ENCODE peak calls at places on chromosomes 12 and 14, in ten cellular contexts. F, E, C, Z, B, Q, H, T, G and M are unnamed samples.
A peak's percentile ranks its signal among the peaks of the same experiment; 100 is the strongest.

GRCh38 chr14:89422181-89422951 is 5.3 kb upstream of the FOXN3 start:
- DNase-seq in G (no peak), H (no peak), F (no peak), C (no peak), T (no peak), B (no peak), Q (no peak), Z (no peak), E (no peak), M (peak; percentile 68)

GRCh38 chr12:47078733-47079364 is 572 bp upstream of the PCED1B start:
- DNase-seq in B (no peak), T (no peak), C (no peak), Q (no peak), E (peak; percentile 17), Z (peak; percentile 49), F (no peak), H (no peak), G (no peak), M (peak; percentile 68)

GRCh38 chr14:66645716-66646115 is 137.8 kb downstream of the GPHN start:
- DNase-seq in B (no peak), Q (peak; percentile 23), F (no peak), Z (no peak), T (peak; percentile 11), H (no peak), G (no peak), C (no peak), E (no peak), M (no peak)

GRCh38 chr14:75202671-75203070 is 26.3 kb upstream of the TMED10 start:
- DNase-seq in E (no peak), G (no peak), Z (no peak), H (no peak), B (no peak), T (no peak), F (no peak), Q (no peak), C (no peak), M (no peak)

GRCh38 chr12:27179399-27180214 is 64.5 kb upstream of the STK38L start:
- DNase-seq in Q (peak; percentile 85), H (peak; percentile 92), F (no peak), C (peak; percentile 95), T (peak; percentile 96), Z (peak; percentile 85), E (peak; percentile 53), G (no peak), B (peak; percentile 76), M (peak; percentile 63)

GRCh38 chr14:104143521-104144452 is 5.4 kb downstream of the KIF26A start:
- DNase-seq in F (peak; percentile 38), B (no peak), C (no peak), Z (no peak), G (no peak), Q (no peak), E (no peak), T (no peak), H (no peak), M (no peak)

GRCh38 chr12:119693006-119693405 is 25.1 kb downstream of the PRKAB1 start:
- DNase-seq in H (no peak), T (no peak), G (no peak), E (no peak), F (no peak), Z (peak; percentile 97), C (peak; percentile 86), B (peak; percentile 52), Q (peak; percentile 98), M (no peak)

GRCh38 chr12:115223322-115223721 is 539.3 kb upstream of the TBX3 start:
- DNase-seq in B (peak; percentile 42), H (no peak), T (peak; percentile 41), C (peak; percentile 31), Z (peak; percentile 68), G (no peak), Q (peak; percentile 72), E (no peak), F (no peak), M (no peak)

GRCh38 chr12:3832738-3833137 is 40.5 kb downstream of the PARP11 start:
- DNase-seq in Q (no peak), G (no peak), F (no peak), E (no peak), B (no peak), C (no peak), T (no peak), Z (no peak), H (no peak), M (no peak)

GRCh38 chr12:47039079-47039478 is 40.3 kb upstream of the PCED1B start:
- DNase-seq in E (no peak), B (no peak), T (no peak), Q (no peak), H (no peak), Z (no peak), G (no peak), C (no peak), F (no peak), M (no peak)

GRCh38 chr14:72666610-72667009 is 227.3 kb downstream of the DPF3 start:
- DNase-seq in F (no peak), T (peak; percentile 71), Q (peak; percentile 85), Z (peak; percentile 77), C (peak; percentile 46), H (no peak), B (peak; percentile 50), E (no peak), G (no peak), M (no peak)

GRCh38 chr12:93722757-93723567 is 45.8 kb downstream of the CRADD start:
- DNase-seq in B (no peak), E (no peak), G (no peak), Q (peak; percentile 90), T (no peak), Z (peak; percentile 27), H (no peak), C (no peak), F (no peak), M (no peak)

GRCh38 chr14:81710232-81710845 is 176.7 kb upstream of the SEL1L start:
- DNase-seq in T (no peak), B (no peak), G (no peak), F (no peak), C (peak; percentile 5), Z (peak; percentile 6), E (no peak), H (peak; percentile 47), Q (peak; percentile 20), M (peak; percentile 10)

GRCh38 chr14:93008381-93008780 is 85.4 kb downstream of the CHGA start:
- DNase-seq in E (no peak), G (no peak), T (no peak), Q (peak; percentile 11), Z (peak; percentile 20), B (no peak), F (peak; percentile 59), H (no peak), C (no peak), M (no peak)

GRCh38 chr12:14207946-14208612 is 157.4 kb upstream of the ATF7IP start:
- DNase-seq in H (no peak), C (no peak), F (no peak), B (no peak), Z (no peak), Q (no peak), G (no peak), E (no peak), T (no peak), M (no peak)

GRCh38 chr12:101855364-101855884 is 22.0 kb upstream of the DRAM1 start:
- DNase-seq in H (no peak), Z (peak; percentile 66), E (no peak), B (no peak), Q (no peak), C (no peak), F (no peak), T (no peak), G (no peak), M (no peak)

DNA sequence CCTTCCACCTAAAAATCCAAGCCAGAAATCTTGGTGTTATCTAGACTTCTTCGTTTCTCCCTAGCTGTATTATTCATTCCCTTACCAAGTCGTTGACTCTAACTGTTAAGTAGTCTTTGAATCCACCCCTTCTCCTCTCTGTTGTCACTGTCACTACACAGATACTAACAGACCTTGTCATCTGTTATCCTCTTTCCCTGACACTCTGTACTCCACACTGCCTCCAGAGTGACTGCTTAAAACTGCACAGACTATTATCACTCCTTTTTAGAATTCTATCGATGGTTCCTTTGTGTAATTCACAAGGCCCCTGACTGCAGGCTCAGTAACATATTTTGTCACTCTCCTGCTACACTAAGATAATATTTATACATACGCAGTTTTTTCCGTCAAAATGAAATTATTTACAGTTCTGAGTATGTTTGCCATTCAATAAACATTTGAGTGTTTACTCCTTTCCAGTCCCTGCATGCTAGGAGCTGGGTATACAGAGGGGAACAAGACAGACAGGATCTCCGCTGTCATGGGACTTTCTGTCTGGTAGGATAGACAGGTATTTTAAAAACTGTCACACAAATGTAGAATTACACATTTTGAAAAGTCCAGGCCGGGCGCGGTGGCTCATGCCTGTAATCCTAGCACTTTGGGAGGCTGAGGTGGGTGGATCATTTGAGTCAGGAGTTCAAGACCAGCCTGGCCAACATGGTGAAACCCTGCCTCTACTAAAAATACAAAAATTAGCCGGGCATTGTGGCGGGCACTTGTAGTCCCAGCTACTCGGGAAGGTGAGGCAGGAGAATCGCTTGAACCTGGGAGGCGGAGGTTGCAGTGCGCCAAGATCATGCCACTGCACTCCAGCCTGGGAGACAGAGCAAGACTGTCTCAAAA is 3.8 kb downstream of the MARS1 start:
- DNase-seq in Z (no peak), Q (no peak), B (no peak), C (no peak), T (no peak), F (no peak), G (no peak), H (peak; percentile 31), E (no peak), M (no peak)
- TF ChIP-seq CTCF in Z (peak; percentile 26), Q (peak; percentile 42), B (no peak), C (peak; percentile 10), T (peak; percentile 14), F (no peak), G (peak; percentile 34), H (peak; percentile 13), E (no peak), M (peak; percentile 28)

GRCh38 chr14:46646796-46647195 is 4.8 kb downstream of the RPL10L start:
- DNase-seq in H (no peak), E (no peak), G (no peak), Z (no peak), T (no peak), B (no peak), F (no peak), Q (no peak), C (no peak), M (no peak)
- TF ChIP-seq CTCF in H (no peak), E (no peak), G (no peak), Z (no peak), T (no peak), B (no peak), F (no peak), Q (no peak), C (no peak), M (no peak)

GRCh38 chr14:102111101-102111500 is 24.3 kb upstream of the HSP90AA1 start:
- DNase-seq in C (no peak), Q (no peak), T (no peak), H (no peak), G (no peak), B (no peak), F (no peak), Z (no peak), E (no peak), M (no peak)

GRCh38 chr14:102105369-102105768 is 18.5 kb upstream of the HSP90AA1 start:
- DNase-seq in B (no peak), F (no peak), H (no peak), E (no peak), Q (no peak), Z (no peak), T (no peak), C (no peak), G (no peak), M (no peak)
- TF ChIP-seq CTCF in B (no peak), F (no peak), H (no peak), E (no peak), Q (no peak), Z (no peak), T (no peak), C (no peak), G (no peak), M (no peak)

GRCh38 chr12:108373111-108373510 is 34.0 kb upstream of the CMKLR1 start:
- DNase-seq in F (no peak), C (no peak), Q (no peak), Z (no peak), H (no peak), E (no peak), G (no peak), B (no peak), T (no peak), M (no peak)
- TF ChIP-seq CTCF in F (no peak), C (peak; percentile 12), Q (peak; percentile 30), Z (peak; percentile 24), H (peak; percentile 14), E (no peak), G (peak; percentile 73), B (no peak), T (peak; percentile 41), M (no peak)